ENCODE peak calls at places on chromosomes 3 and 15, in five cellular contexts. O, W, F, Q and H are unnamed samples.

GRCh38 chr3:37920156-37920686 is 58.5 kb downstream of the CTDSPL start:
- DNase-seq in O (no peak), W (no peak), F (no peak), Q (no peak), H (no peak)

GRCh38 chr3:127684871-127685707 is 12.3 kb downstream of the ABTB1 start:
- DNase-seq in O (peak), W (no peak), F (no peak), Q (peak), H (no peak)

GRCh38 chr3:179450901-179451334 is 352 bp downstream of the GNB4 start:
- DNase-seq in O (no peak), W (no peak), F (no peak), Q (no peak), H (no peak)

GRCh38 chr3:111947179-111947727 is 31.6 kb upstream of the ABHD10 start:
- DNase-seq in O (no peak), W (no peak), F (peak), Q (no peak), H (no peak)

GRCh38 chr3:134008630-134009156 is 21.0 kb downstream of the SLCO2A1 start:
- DNase-seq in O (no peak), W (peak), F (peak), Q (no peak), H (no peak)

GRCh38 chr15:99174567-99174966 is 69.7 kb downstream of the SYNM start:
- DNase-seq in O (no peak), W (no peak), F (no peak), Q (peak), H (no peak)

GRCh38 chr3:12405432-12406272 is 78.6 kb upstream of the TSEN2 start:
- DNase-seq in O (peak), W (peak), F (no peak), Q (peak), H (no peak)

GRCh38 chr15:51755790-51756189 is 4.4 kb downstream of the TMOD2 start:
- DNase-seq in O (no peak), W (no peak), F (no peak), Q (no peak), H (no peak)

GRCh38 chr3:58492385-58492970 is 582 bp downstream of the KCTD6 start:
- DNase-seq in O (no peak), W (peak), F (no peak), Q (no peak), H (no peak)

GRCh38 chr3:84755860-84756259 is 202.9 kb upstream of the CADM2 start:
- DNase-seq in O (no peak), W (no peak), F (no peak), Q (no peak), H (no peak)

GRCh38 chr3:178384302-178384939 is 151.8 kb upstream of the KCNMB2 start:
- DNase-seq in O (no peak), W (no peak), F (no peak), Q (no peak), H (no peak)

GRCh38 chr3:189277711-189278110 is 105.9 kb downstream of the TPRG1 start:
- DNase-seq in O (no peak), W (peak), F (no peak), Q (no peak), H (no peak)

GRCh38 chr3:73508330-73508954 is 116.3 kb downstream of the PDZRN3 start:
- DNase-seq in O (no peak), W (peak), F (peak), Q (no peak), H (no peak)

GRCh38 chr3:102181202-102181920 is 253.5 kb upstream of the ZPLD1 start:
- DNase-seq in O (no peak), W (peak), F (no peak), Q (no peak), H (no peak)

GRCh38 chr15:100759116-100759515 is 120.5 kb upstream of the ALDH1A3 start:
- DNase-seq in O (no peak), W (no peak), F (peak), Q (no peak), H (no peak)

GRCh38 chr3:66363133-66363532 is 137.7 kb downstream of the LRIG1 start:
- DNase-seq in O (no peak), W (no peak), F (no peak), Q (no peak), H (no peak)

GRCh38 chr3:182092662-182093262 is 381.0 kb downstream of the SOX2 start:
- DNase-seq in O (no peak), W (no peak), F (no peak), Q (no peak), H (no peak)

GRCh38 chr3:10937141-10937825 is 55.3 kb upstream of the SLC6A1 start:
- DNase-seq in O (peak), W (no peak), F (no peak), Q (no peak), H (no peak)

GRCh38 chr15:59172289-59172901 is 34.2 kb upstream of the LDHAL6B start:
- DNase-seq in O (no peak), W (no peak), F (no peak), Q (no peak), H (no peak)

GRCh38 chr3:13346481-13347389 is 73.4 kb downstream of the NUP210 start:
- DNase-seq in O (no peak), W (no peak), F (no peak), Q (peak), H (no peak)

GRCh38 chr15:82047493-82048446 is 2.0 kb upstream of the MEX3B start:
- DNase-seq in O (no peak), W (no peak), F (no peak), Q (no peak), H (no peak)

GRCh38 chr3:156448300-156448699 is 106.6 kb downstream of the SSR3 start:
- DNase-seq in O (no peak), W (peak), F (no peak), Q (no peak), H (no peak)

GRCh38 chr3:105066106-105066839 is 300.4 kb upstream of the ALCAM start:
- DNase-seq in O (no peak), W (no peak), F (no peak), Q (no peak), H (no peak)

GRCh38 chr15:69766156-69766555 is 313.5 kb downstream of the RPLP1 start:
- DNase-seq in O (no peak), W (peak), F (no peak), Q (no peak), H (no peak)

GRCh38 chr15:30913761-30914160 is 10.0 kb downstream of the FAN1 start:
- DNase-seq in O (no peak), W (no peak), F (no peak), Q (no peak), H (no peak)

GRCh38 chr15:72992733-72993321 is 59.4 kb upstream of the NEO1 start:
- DNase-seq in O (no peak), W (no peak), F (no peak), Q (no peak), H (no peak)

GRCh38 chr15:68277131-68277604 is 377 bp upstream of the FEM1B start:
- DNase-seq in O (peak), W (no peak), F (no peak), Q (no peak), H (no peak)

GRCh38 chr15:52112203-52112750 is 298 bp downstream of the BCL2L10 start:
- DNase-seq in O (peak), W (no peak), F (no peak), Q (no peak), H (no peak)

GRCh38 chr3:56689303-56689702 is 6.2 kb upstream of the TASOR start:
- DNase-seq in O (no peak), W (no peak), F (no peak), Q (no peak), H (no peak)

GRCh38 chr15:90611157-90611556 is 81.4 kb downstream of the CRTC3 start:
- DNase-seq in O (no peak), W (no peak), F (no peak), Q (no peak), H (no peak)

GRCh38 chr3:123791898-123792297 is 92.2 kb downstream of the MYLK start:
- DNase-seq in O (no peak), W (no peak), F (no peak), Q (no peak), H (no peak)

GRCh38 chr3:130894873-130895330 is 1.0 kb downstream of the ATP2C1 start:
- DNase-seq in O (no peak), W (no peak), F (no peak), Q (no peak), H (no peak)

DNA sequence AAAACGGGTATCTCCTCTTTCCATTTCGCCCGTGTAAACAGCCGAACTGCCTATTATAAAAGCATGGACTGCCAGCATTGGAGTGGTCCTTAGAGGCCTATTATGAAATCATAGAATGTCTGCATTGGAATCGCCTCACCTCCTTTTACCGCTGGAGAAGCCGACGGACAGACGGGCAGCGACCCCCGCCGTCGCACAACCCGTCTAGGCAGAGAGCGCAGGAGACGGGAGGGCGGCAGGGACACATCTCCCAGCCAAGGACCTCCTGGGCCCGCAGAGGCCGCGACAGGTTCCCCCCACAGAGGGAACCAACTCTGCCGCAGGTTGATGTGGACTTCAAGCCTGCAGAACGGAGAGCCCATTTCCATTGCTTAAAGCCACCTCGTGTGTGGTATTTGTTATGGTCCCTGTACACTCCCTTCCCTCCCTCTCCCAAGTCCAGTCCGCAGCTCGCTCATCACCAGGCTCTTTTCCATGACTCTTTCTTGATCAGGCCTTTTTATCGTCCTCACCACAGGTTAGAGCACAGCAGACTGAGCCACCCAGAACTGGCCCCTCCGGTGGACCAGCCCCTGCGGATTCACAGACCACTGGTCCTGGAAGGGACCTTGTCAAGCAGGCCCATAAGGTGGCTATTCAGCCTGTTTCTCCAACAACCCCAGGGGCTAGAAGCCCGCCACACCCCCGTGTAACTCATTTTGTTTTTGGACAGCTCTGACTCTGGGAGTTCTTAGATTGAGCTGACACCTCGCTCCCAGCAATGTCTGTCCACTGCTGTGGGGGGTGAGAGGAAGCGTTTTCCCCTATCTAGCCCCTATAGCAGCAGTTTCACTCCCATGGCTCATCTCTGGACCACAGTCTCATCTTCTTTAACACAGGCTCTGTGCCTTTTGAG is 764 bp upstream of the PPP1R2 start:
- DNase-seq in O (peak), W (no peak), F (no peak), Q (no peak), H (no peak)
- TF ChIP-seq CTCF in O (no peak), W (no peak), F (no peak), Q (no peak), H (no peak)

GRCh38 chr3:135982404-135982761 is 16.9 kb downstream of the PPP2R3A start:
- DNase-seq in O (no peak), W (peak), F (no peak), Q (no peak), H (no peak)
- H3K4me3 ChIP-seq in O (no peak), W (peak), F (no peak), Q (no peak), H (no peak)

GRCh38 chr3:162610261-162610660 is 1113.7 kb downstream of the OTOL1 start:
- DNase-seq in O (no peak), W (no peak), F (no peak), Q (no peak), H (no peak)

GRCh38 chr3:162601101-162601670 is 1104.6 kb downstream of the OTOL1 start:
- DNase-seq in O (no peak), W (no peak), F (no peak), Q (no peak), H (no peak)

GRCh38 chr3:162602619-162603018 is 1106.0 kb downstream of the OTOL1 start:
- DNase-seq in O (no peak), W (peak), F (no peak), Q (no peak), H (no peak)

DNA sequence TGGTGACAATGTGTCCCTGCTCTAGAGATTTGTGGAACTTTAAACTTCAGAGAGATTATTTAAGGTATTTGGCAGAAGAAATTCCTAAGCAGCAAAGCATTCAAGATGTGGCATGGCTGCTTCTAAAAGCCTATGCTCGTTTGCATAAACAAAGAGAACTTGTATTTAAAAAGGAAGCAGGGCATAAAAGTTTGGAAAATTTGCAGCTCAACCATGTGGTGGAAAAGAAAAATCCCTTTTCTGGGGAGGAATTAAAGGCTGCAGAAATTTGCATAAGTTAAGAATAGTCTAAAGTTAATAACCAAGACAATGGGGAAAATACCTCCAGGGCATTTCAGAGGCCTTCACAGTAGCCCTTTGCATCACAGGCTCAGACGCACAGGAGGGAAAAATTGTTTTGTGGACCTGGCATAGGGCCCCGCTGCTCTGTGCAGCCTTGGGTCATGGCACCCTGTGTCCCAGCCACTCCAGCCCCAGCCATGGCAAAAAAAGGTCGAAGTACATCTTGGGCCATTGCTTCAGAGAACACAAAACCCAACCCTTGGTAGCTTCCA is 1109.1 kb downstream of the OTOL1 start:
- DNase-seq in O (no peak), W (no peak), F (no peak), Q (no peak), H (no peak)
- TF ChIP-seq CTCF in O (no peak), W (no peak), F (no peak), Q (no peak), H (no peak)

GRCh38 chr3:67655364-67656121 is 1.1 kb upstream of the SUCLG2 start:
- DNase-seq in O (no peak), W (no peak), F (no peak), Q (no peak), H (peak)
- H3K4me3 ChIP-seq in O (peak), W (peak), F (no peak), Q (peak), H (peak)

GRCh38 chr3:86180696-86181095 is 810.3 kb downstream of the VGLL3 start:
- DNase-seq in O (no peak), W (peak), F (no peak), Q (no peak), H (no peak)
- TF ChIP-seq CTCF in O (no peak), W (peak), F (no peak), Q (no peak), H (no peak)

GRCh38 chr15:50166216-50166615 is 15.8 kb upstream of the SLC27A2 start:
- DNase-seq in O (no peak), W (no peak), F (no peak), Q (no peak), H (no peak)
- H3K4me3 ChIP-seq in O (no peak), W (no peak), F (no peak), Q (no peak), H (no peak)

GRCh38 chr3:107627962-107628542 is 105.3 kb downstream of the BBX start:
- DNase-seq in O (no peak), W (peak), F (no peak), Q (no peak), H (no peak)
- TF ChIP-seq CTCF in O (no peak), W (peak), F (no peak), Q (no peak), H (no peak)

DNA sequence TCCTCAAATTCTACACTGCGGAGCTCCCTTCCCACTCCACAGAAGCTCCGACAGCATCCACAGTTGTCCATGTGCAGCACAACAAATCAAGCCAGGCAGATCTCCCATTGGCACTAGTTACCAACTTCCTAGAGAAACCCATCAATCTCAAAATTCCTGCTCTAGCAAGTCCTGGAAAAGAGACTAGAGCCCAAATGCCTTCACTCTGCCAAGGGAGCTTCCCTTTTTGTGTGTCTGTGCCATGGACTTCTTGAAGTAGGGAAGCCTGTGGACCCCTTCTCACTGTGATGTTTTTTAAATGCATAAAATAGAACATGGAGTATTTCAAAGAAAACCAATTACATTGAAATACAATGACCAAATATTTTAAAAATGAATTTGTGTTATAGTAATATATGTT is 59.1 kb downstream of the TGFBR2 start:
- DNase-seq in O (no peak), W (no peak), F (no peak), Q (no peak), H (no peak)
- H3K4me3 ChIP-seq in O (no peak), W (no peak), F (no peak), Q (no peak), H (no peak)

DNA sequence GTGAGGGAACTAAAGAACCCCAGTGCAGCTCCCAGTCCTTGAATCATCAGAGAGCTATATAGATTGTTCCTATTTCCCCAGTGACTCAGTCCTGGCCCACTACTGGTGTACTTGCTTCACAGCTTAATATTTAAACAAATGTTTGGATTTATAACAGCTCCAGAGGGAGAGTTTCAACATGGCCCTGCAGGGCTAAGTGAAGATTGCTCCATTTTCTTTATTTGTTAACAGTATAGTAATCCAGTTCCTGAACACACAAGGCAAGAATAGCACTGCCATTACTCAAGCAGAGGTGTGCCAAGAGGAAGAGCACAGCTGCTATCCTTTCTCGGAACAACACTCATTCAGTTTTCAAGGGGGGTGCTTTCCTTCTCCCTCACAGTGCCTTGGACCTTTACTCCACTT is 6.5 kb downstream of the SQOR start:
- DNase-seq in O (no peak), W (peak), F (no peak), Q (no peak), H (no peak)
- TF ChIP-seq CTCF in O (no peak), W (no peak), F (no peak), Q (no peak), H (no peak)